ENCODE peak calls at places on chromosomes 6 and 20, in nine cellular contexts. O is fibroblast of pulmonary artery, G is IMR-90, S is cardiac muscle cell, P is HepG2, E is RWPE1, T is cardiac fibroblast, K is AG10803, C is endothelial cell. W is an unnamed sample.

GRCh38 chr6:13859871-13860555 is 45.7 kb upstream of the MCUR1 start:
- DNase-seq in S (no peak), E (no peak), G (no peak), O (no peak), T (no peak), K (no peak), C (peak), P (no peak), W (no peak)

GRCh38 chr6:2848851-2849250 is 7.2 kb upstream of the SERPINB1 start:
- DNase-seq in S (no peak), K (no peak), C (no peak), T (no peak), E (no peak), G (no peak), P (no peak), O (no peak), W (no peak)

GRCh38 chr20:37405351-37405897 is 59.5 kb downstream of the SRC start:
- DNase-seq in E (no peak), S (no peak), G (no peak), T (no peak), K (no peak), P (no peak), O (no peak), C (no peak), W (no peak)

GRCh38 chr6:87918461-87918941 is 129.1 kb upstream of the SPACA1 start:
- DNase-seq in T (no peak), S (no peak), G (no peak), K (no peak), O (no peak), P (no peak), C (no peak), E (no peak), W (no peak)

GRCh38 chr20:1561350-1561749 is 3.8 kb upstream of the SIRPD start:
- DNase-seq in G (no peak), P (no peak), T (no peak), E (no peak), K (no peak), C (no peak), S (no peak), O (no peak), W (no peak)

GRCh38 chr20:49846206-49846807 is 33.7 kb downstream of the SLC9A8 start:
- DNase-seq in O (peak), G (peak), C (peak), P (peak), K (peak), T (peak), S (peak), E (peak), W (no peak)

GRCh38 chr6:33633462-33634158 is 12.5 kb downstream of the ITPR3 start:
- DNase-seq in E (peak), P (no peak), K (peak), C (peak), T (peak), S (peak), O (peak), G (peak), W (peak)

GRCh38 chr20:37922016-37922415 is 19.1 kb downstream of the VSTM2L start:
- DNase-seq in K (no peak), E (no peak), G (no peak), P (no peak), T (no peak), S (no peak), C (no peak), O (no peak), W (no peak)

GRCh38 chr6:111871725-111872520 is 1.3 kb downstream of the FYN start:
- DNase-seq in S (peak), T (peak), O (peak), E (no peak), K (peak), G (peak), P (peak), C (peak), W (no peak)

GRCh38 chr20:44941292-44941691 is 18.9 kb downstream of the TOMM34 start:
- DNase-seq in E (no peak), S (no peak), P (no peak), K (no peak), O (no peak), G (no peak), C (no peak), T (no peak), W (no peak)

GRCh38 chr20:1086273-1087213 is 31.9 kb upstream of the PSMF1 start:
- DNase-seq in E (no peak), K (no peak), C (no peak), G (no peak), O (no peak), T (no peak), S (no peak), P (no peak), W (no peak)

GRCh38 chr6:97207383-97207782 is 75.6 kb downstream of the MMS22L start:
- DNase-seq in O (no peak), E (no peak), K (no peak), P (no peak), T (no peak), C (no peak), S (no peak), G (no peak), W (no peak)

GRCh38 chr6:31952140-31952805 is 6.4 kb downstream of the CFB start:
- DNase-seq in E (peak), P (peak), K (peak), O (peak), T (peak), G (peak), S (peak), C (peak), W (peak)

GRCh38 chr6:168719901-168720300 is 278.9 kb downstream of the SMOC2 start:
- DNase-seq in O (no peak), S (no peak), T (no peak), P (no peak), E (no peak), G (no peak), C (no peak), K (no peak), W (no peak)

GRCh38 chr6:37314803-37315515 is 38.8 kb upstream of the RNF8 start:
- DNase-seq in O (peak), G (peak), P (peak), S (peak), K (peak), T (peak), C (peak), E (peak), W (no peak)

GRCh38 chr6:123967900-123968299 is 164.2 kb downstream of the NKAIN2 start:
- DNase-seq in S (no peak), C (no peak), K (no peak), P (no peak), T (no peak), E (no peak), O (no peak), G (no peak), W (no peak)

GRCh38 chr20:9514461-9515210 is at the start of gene LAMP5:
- DNase-seq in P (no peak), S (peak), C (peak), K (peak), T (peak), G (peak), E (no peak), O (peak), W (no peak)

GRCh38 chr20:53974785-53975555 is 95.4 kb downstream of the BCAS1 start:
- DNase-seq in O (no peak), K (peak), P (no peak), S (no peak), G (no peak), E (no peak), T (no peak), C (no peak), W (no peak)

GRCh38 chr6:2990179-2990931 is 9.3 kb upstream of the NQO2 start:
- DNase-seq in C (peak), K (peak), O (peak), G (no peak), P (no peak), T (peak), E (no peak), S (peak), W (no peak)

GRCh38 chr6:139547082-139547776 is 172.8 kb upstream of the CITED2 start:
- DNase-seq in G (no peak), E (no peak), K (no peak), P (no peak), O (no peak), S (no peak), C (no peak), T (peak), W (no peak)

GRCh38 chr6:139764498-139764986 is 390.1 kb upstream of the CITED2 start:
- DNase-seq in K (peak), E (peak), C (no peak), S (peak), O (peak), T (peak), P (peak), G (peak), W (no peak)

GRCh38 chr20:61436674-61437279 is 184.7 kb downstream of the CDH4 start:
- DNase-seq in G (peak), S (peak), P (no peak), E (peak), T (peak), K (peak), O (peak), C (peak), W (no peak)

GRCh38 chr6:44237021-44237812 is 9.7 kb upstream of the HSP90AB1 start:
- DNase-seq in G (peak), S (peak), C (peak), K (peak), P (peak), E (peak), T (peak), O (peak), W (peak)

GRCh38 chr6:41470341-41471063 is 75.7 kb upstream of the FOXP4 start:
- DNase-seq in G (no peak), S (peak), T (peak), P (no peak), K (no peak), O (peak), C (no peak), E (peak), W (no peak)

GRCh38 chr20:60648556-60648955 is 603.5 kb upstream of the CDH4 start:
- DNase-seq in G (no peak), C (no peak), E (no peak), S (no peak), K (no peak), P (no peak), O (no peak), T (no peak), W (no peak)

GRCh38 chr6:19906161-19906560 is 69.0 kb downstream of the ID4 start:
- DNase-seq in G (no peak), T (peak), E (no peak), C (no peak), S (peak), O (peak), K (peak), P (no peak), W (no peak)

GRCh38 chr20:57843941-57844625 is 134.3 kb upstream of the PMEPA1 start:
- DNase-seq in C (no peak), O (no peak), K (no peak), G (no peak), P (no peak), S (no peak), T (no peak), E (no peak), W (no peak)

GRCh38 chr20:44426879-44427785 is 48.5 kb upstream of the TTPAL start:
- DNase-seq in S (no peak), E (no peak), G (no peak), P (no peak), C (no peak), O (no peak), K (no peak), T (no peak), W (no peak)

GRCh38 chr20:3890410-3890751 is 1.2 kb downstream of the PANK2 start:
- DNase-seq in S (peak), G (peak), C (no peak), K (peak), E (peak), P (peak), T (no peak), O (peak), W (no peak)

GRCh38 chr6:20642441-20642840 is 108.2 kb downstream of the CDKAL1 start:
- DNase-seq in E (no peak), S (no peak), P (peak), G (no peak), C (no peak), K (no peak), O (no peak), T (no peak), W (no peak)

GRCh38 chr6:92888316-92888715 is 531.0 kb downstream of the EPHA7 start:
- DNase-seq in G (no peak), T (no peak), S (no peak), E (no peak), P (no peak), K (no peak), O (no peak), C (no peak), W (no peak)

GRCh38 chr20:40962733-40963504 is 65.7 kb upstream of the TOP1 start:
- DNase-seq in C (peak), P (peak), O (peak), G (peak), S (peak), T (peak), E (peak), K (peak), W (peak)

GRCh38 chr20:40966516-40967185 is 62.0 kb upstream of the TOP1 start:
- DNase-seq in E (no peak), C (no peak), O (no peak), P (no peak), G (no peak), S (no peak), K (no peak), T (no peak), W (no peak)

GRCh38 chr20:40965671-40966070 is 63.0 kb upstream of the TOP1 start:
- DNase-seq in E (no peak), O (no peak), T (no peak), K (no peak), G (no peak), P (no peak), S (no peak), C (no peak), W (no peak)

GRCh38 chr20:40963505-40963845 is 65.1 kb upstream of the TOP1 start:
- DNase-seq in K (no peak), O (no peak), G (no peak), P (no peak), E (no peak), C (no peak), T (no peak), S (no peak), W (no peak)

DNA sequence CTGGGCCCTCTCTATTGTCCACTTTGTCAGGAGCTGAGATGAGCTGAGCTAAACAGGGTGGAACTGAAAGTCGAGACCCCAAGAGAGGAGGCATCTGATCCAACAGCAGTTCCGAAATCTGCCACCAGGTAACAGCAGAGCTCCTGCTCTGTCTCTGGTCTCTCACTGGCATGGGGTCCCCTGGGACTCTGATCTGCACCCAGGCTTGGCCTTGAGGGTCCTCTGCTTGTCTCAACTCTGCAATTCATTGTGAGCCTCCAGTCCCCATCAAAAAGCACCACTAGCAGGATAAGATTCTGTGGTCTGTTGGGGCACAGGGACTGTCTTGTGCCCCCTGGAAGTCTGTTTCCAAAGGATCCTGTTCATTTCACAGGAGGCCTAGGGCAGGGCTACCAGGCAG is 62.5 kb upstream of the TOP1 start:
- DNase-seq in P (peak), G (no peak), E (no peak), C (peak), O (no peak), T (no peak), S (no peak), K (no peak), W (no peak)
- TF ChIP-seq CTCF in P (peak), G (peak), E (peak), C (peak), O (peak), T (peak), S (peak), K (peak), W (no peak)

DNA sequence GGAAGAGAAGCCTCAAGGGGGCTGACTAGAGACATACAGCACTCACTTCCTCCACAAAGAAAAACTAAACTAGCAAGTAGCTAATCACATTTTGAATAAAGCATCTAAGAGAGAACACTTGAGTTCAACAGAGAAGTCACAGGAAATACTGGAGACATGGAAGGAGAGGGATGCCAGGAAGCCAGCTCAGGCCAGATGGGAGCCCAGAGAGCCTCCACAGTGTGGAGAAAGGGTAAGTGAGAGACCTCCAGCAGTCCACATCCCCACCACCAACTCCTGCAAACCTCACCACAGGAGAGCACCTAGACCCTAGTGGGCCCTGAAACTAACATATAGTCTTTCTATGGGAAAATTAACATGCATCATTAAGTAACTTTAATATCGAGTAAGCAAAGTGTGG is 79.2 kb downstream of the EPM2A start:
- DNase-seq in E (no peak), C (no peak), O (peak), K (no peak), G (no peak), T (peak), P (no peak), S (peak), W (no peak)
- TF ChIP-seq CTCF in E (no peak), C (no peak), O (peak), K (no peak), G (no peak), T (peak), P (no peak), S (peak), W (no peak)

GRCh38 chr6:101399627-101399955 is 6.1 kb downstream of the GRIK2 start:
- DNase-seq in C (peak), P (no peak), S (no peak), K (no peak), T (no peak), E (no peak), O (no peak), G (no peak), W (no peak)

GRCh38 chr6:101395345-101395744 is 1.8 kb downstream of the GRIK2 start:
- DNase-seq in G (no peak), T (peak), E (no peak), P (no peak), O (no peak), C (no peak), S (no peak), K (peak), W (no peak)

GRCh38 chr6:101396552-101397173 is 3.2 kb downstream of the GRIK2 start:
- DNase-seq in P (peak), S (peak), K (peak), E (peak), T (peak), O (peak), G (peak), C (peak), W (no peak)

GRCh38 chr6:101398716-101399626 is 5.5 kb downstream of the GRIK2 start:
- DNase-seq in S (no peak), T (no peak), O (no peak), C (peak), K (no peak), E (no peak), G (peak), P (no peak), W (no peak)

DNA sequence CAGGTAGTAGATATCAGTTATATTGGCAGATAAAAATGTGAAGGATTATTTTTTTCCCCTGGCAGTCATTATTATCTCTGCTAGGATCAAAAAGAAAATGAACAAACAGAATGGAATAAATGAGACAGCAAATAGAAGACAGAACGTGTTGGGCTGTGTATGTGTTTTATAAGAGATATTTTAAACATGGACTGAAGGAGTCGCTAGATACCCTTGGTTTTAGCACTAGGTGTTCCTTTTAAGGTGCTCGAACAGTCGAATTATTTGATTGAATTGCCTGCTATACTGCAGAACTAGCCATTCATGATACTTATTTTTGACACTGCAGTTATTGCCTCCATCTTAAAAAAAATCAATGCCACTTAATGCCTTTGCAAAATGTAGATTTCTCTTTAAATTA is 3.7 kb downstream of the GRIK2 start:
- DNase-seq in G (peak), K (peak), S (peak), C (no peak), P (peak), O (peak), T (peak), E (no peak), W (peak)
- TF ChIP-seq CTCF in G (peak), K (peak), S (no peak), C (no peak), P (peak), O (peak), T (no peak), E (no peak), W (peak)

GRCh38 chr6:150685860-150686259 is 86.2 kb downstream of the PLEKHG1 start:
- DNase-seq in T (no peak), G (peak), C (peak), K (no peak), E (no peak), P (peak), O (peak), S (peak), W (no peak)
- TF ChIP-seq CTCF in T (peak), G (peak), C (peak), K (peak), E (peak), P (peak), O (peak), S (peak), W (peak)

DNA sequence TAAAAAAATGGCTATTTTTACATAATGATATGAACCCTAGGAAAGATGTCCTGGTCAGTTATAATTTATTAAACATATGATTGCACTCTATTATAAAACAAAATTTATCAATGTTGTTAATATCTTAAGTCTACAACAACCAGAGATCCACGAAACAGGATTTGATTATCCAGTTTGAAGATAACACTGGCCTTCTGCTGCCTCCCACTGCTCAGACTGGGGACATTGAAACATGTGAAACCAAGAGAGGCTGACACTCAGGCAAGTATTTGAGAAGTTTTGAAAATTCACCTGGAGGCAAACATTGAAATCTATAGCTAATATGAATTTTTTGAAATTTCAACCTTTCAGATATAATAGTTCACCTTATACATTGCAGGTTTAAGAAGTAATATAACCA is 219.3 kb upstream of the HSF2 start:
- DNase-seq in S (peak), P (no peak), O (no peak), K (peak), C (no peak), E (no peak), G (peak), T (no peak), W (no peak)
- TF ChIP-seq CTCF in S (no peak), P (no peak), O (no peak), K (peak), C (no peak), E (no peak), G (peak), T (no peak), W (peak)

GRCh38 chr6:90610671-90611542 is 24.0 kb upstream of the MAP3K7 start:
- DNase-seq in P (no peak), S (peak), C (peak), G (peak), K (peak), E (peak), T (peak), O (peak), W (no peak)
- TF ChIP-seq CTCF in P (no peak), S (no peak), C (no peak), G (no peak), K (no peak), E (no peak), T (no peak), O (no peak), W (no peak)